ENCODE peak calls at places on chromosomes 16 and 17, in six cellular contexts. G is ovary, T is tibial nerve, M is WERI-Rb-1, Q is SK-N-SH, A is A549. H is an unnamed sample.

GRCh38 chr17:8724451-8724850 is 20.2 kb downstream of the CCDC42 start:
- DNase-seq in M (no peak), G (no peak), T (no peak), A (no peak), Q (no peak), H (no peak)

GRCh38 chr17:79987187-79987889 is 48.3 kb downstream of the TBC1D16 start:
- DNase-seq in M (no peak), Q (no peak), T (no peak), A (no peak), G (peak), H (no peak)

GRCh38 chr16:15972046-15972868 is 22.8 kb downstream of the ABCC1 start:
- DNase-seq in G (no peak), Q (no peak), T (no peak), M (no peak), A (no peak), H (no peak)

GRCh38 chr16:62190426-62190825 is 154.2 kb upstream of the CDH8 start:
- DNase-seq in Q (peak), G (no peak), M (no peak), T (no peak), A (no peak), H (no peak)

GRCh38 chr16:65154321-65154720 is 32.5 kb upstream of the CDH11 start:
- DNase-seq in A (no peak), G (no peak), M (peak), T (no peak), Q (no peak), H (no peak)

GRCh38 chr17:4599505-4600281 is 15.4 kb downstream of the SMTNL2 start:
- DNase-seq in A (no peak), M (peak), G (peak), T (no peak), Q (peak), H (no peak)

GRCh38 chr16:88649924-88650748 is 717 bp downstream of the CYBA start:
- DNase-seq in A (no peak), G (no peak), M (no peak), Q (peak), T (no peak), H (no peak)

GRCh38 chr16:30715777-30716445 is 16.9 kb downstream of the SRCAP start:
- DNase-seq in M (no peak), A (no peak), T (no peak), G (peak), Q (no peak), H (no peak)

GRCh38 chr17:33316733-33317132 is 23.6 kb upstream of the ASIC2 start:
- DNase-seq in A (no peak), G (no peak), T (no peak), Q (no peak), M (no peak), H (no peak)

GRCh38 chr16:30670072-30670824 is 12.0 kb downstream of the FBRS start:
- DNase-seq in Q (no peak), M (no peak), T (no peak), A (no peak), G (no peak), H (no peak)

GRCh38 chr16:65975049-65975708 is 391.3 kb upstream of the CDH5 start:
- DNase-seq in T (no peak), A (no peak), M (no peak), Q (no peak), G (no peak), H (no peak)

GRCh38 chr17:27748360-27748825 is 51.9 kb downstream of the NOS2 start:
- DNase-seq in A (no peak), M (no peak), G (no peak), T (no peak), Q (no peak), H (no peak)

GRCh38 chr16:88681709-88682451 is 4.4 kb downstream of the SNAI3 start:
- DNase-seq in T (peak), Q (peak), M (no peak), G (no peak), A (no peak), H (no peak)

GRCh38 chr17:10022416-10022815 is 117.3 kb upstream of the RCVRN start:
- DNase-seq in Q (no peak), A (no peak), T (no peak), M (no peak), G (no peak), H (no peak)

GRCh38 chr16:57089406-57089805 is 3.0 kb upstream of the CPNE2 start:
- DNase-seq in T (no peak), Q (no peak), A (no peak), G (no peak), M (no peak), H (no peak)

GRCh38 chr16:87790278-87791023 is 24.7 kb upstream of the KLHDC4 start:
- DNase-seq in G (peak), T (no peak), M (no peak), Q (peak), A (peak), H (no peak)

GRCh38 chr17:78252111-78252634 is 20.7 kb downstream of the TMEM235 start:
- DNase-seq in A (no peak), Q (no peak), T (no peak), M (peak), G (no peak), H (no peak)

GRCh38 chr16:30567991-30568638 is 3.4 kb downstream of the ZNF688 start:
- DNase-seq in T (no peak), A (peak), M (no peak), G (no peak), Q (no peak), H (no peak)

GRCh38 chr16:19743816-19744159 is 25.7 kb downstream of the IQCK start:
- DNase-seq in M (no peak), A (no peak), Q (no peak), G (no peak), T (no peak), H (no peak)

GRCh38 chr17:64320613-64321553 is 57.8 kb upstream of the TEX2 start:
- DNase-seq in T (peak), M (peak), A (peak), G (peak), Q (peak), H (no peak)

GRCh38 chr17:40447148-40447644 is 3.9 kb downstream of the IGFBP4 start:
- DNase-seq in G (peak), T (peak), M (no peak), Q (no peak), A (no peak), H (no peak)

GRCh38 chr16:24514096-24514495 is 25.3 kb upstream of the RBBP6 start:
- DNase-seq in A (no peak), Q (no peak), T (no peak), M (no peak), G (no peak), H (no peak)

GRCh38 chr16:13453938-13454553 is 465.9 kb upstream of the ERCC4 start:
- DNase-seq in M (peak), G (no peak), Q (peak), A (peak), T (peak), H (no peak)

GRCh38 chr16:81940781-81941560 is 70.3 kb downstream of the SDR42E1 start:
- DNase-seq in A (peak), Q (peak), T (no peak), M (peak), G (no peak), H (peak)

GRCh38 chr16:55212791-55213190 is 111.2 kb upstream of the IRX6 start:
- DNase-seq in M (no peak), A (no peak), T (no peak), G (no peak), Q (no peak), H (no peak)

GRCh38 chr17:81189670-81190530 is 23.9 kb upstream of the AATK start:
- DNase-seq in G (no peak), T (no peak), M (peak), Q (peak), A (peak), H (no peak)

GRCh38 chr16:648071-648785 is 937 bp upstream of the WDR90 start:
- DNase-seq in M (peak), Q (peak), G (no peak), T (no peak), A (no peak), H (no peak)

GRCh38 chr17:47907932-47908562 is 12.0 kb downstream of the SP2 start:
- DNase-seq in T (no peak), M (no peak), Q (no peak), G (no peak), A (no peak), H (no peak)

GRCh38 chr16:69397821-69398521 is 12.2 kb upstream of the TERF2 start:
- DNase-seq in T (peak), A (peak), G (no peak), M (peak), Q (peak), H (peak)

GRCh38 chr16:11996433-11997174 is 20.1 kb downstream of the SNX29 start:
- DNase-seq in T (no peak), A (no peak), M (no peak), G (no peak), Q (no peak), H (no peak)

GRCh38 chr17:17682293-17682736 is 1.1 kb downstream of the RAI1 start:
- DNase-seq in A (peak), G (no peak), M (no peak), T (no peak), Q (peak), H (no peak)

GRCh38 chr17:50057521-50057991 is 1.6 kb downstream of the ITGA3 start:
- DNase-seq in T (no peak), A (no peak), M (no peak), G (no peak), Q (no peak), H (no peak)

GRCh38 chr17:50055055-50055425 is 870 bp upstream of the ITGA3 start:
- DNase-seq in A (no peak), M (peak), G (no peak), T (no peak), Q (no peak), H (no peak)

GRCh38 chr17:50056961-50057330 is 1.0 kb downstream of the ITGA3 start:
- DNase-seq in Q (no peak), M (no peak), A (no peak), T (no peak), G (no peak), H (no peak)

GRCh38 chr17:50055426-50056216 is at the start of gene ITGA3:
- DNase-seq in T (no peak), A (peak), Q (peak), M (peak), G (peak), H (no peak)

DNA sequence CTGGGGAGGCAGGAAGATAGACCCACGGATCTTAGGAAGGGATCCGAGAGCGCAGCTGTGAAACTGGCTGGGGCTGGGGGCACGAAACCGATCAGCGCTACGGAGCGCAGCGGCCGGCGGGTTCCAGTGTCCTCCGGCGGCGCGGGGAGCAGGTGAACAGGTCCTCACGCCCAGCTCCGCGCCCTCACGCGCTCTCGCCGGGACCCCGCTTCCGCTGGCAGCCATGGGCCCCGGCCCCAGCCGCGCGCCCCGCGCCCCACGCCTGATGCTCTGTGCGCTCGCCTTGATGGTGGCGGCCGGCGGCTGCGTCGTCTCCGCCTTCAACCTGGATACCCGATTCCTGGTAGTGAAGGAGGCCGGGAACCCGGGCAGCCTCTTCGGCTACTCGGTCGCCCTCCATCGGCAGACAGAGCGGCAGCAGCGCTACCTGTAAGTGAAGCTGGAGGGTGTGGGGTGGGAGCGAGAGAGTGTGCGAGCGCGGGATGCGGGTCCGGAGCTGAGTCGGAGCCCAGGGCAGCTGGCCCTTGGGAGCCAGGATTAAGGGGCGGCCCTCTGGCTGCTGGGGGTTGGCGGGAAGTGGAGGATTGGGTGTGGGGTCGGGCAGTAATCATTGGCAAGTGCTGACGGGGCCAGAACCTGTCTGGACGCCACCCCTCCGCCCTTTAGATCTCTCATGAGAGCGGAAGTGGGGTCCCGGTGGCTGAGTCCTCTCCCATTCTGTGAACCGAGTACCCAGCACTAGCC is 479 bp downstream of the ITGA3 start:
- DNase-seq in M (peak), A (no peak), G (peak), Q (peak), T (no peak), H (no peak)
- TF ChIP-seq CTCF in M (peak), A (peak), G (no peak), Q (peak), T (peak), H (no peak)

DNA sequence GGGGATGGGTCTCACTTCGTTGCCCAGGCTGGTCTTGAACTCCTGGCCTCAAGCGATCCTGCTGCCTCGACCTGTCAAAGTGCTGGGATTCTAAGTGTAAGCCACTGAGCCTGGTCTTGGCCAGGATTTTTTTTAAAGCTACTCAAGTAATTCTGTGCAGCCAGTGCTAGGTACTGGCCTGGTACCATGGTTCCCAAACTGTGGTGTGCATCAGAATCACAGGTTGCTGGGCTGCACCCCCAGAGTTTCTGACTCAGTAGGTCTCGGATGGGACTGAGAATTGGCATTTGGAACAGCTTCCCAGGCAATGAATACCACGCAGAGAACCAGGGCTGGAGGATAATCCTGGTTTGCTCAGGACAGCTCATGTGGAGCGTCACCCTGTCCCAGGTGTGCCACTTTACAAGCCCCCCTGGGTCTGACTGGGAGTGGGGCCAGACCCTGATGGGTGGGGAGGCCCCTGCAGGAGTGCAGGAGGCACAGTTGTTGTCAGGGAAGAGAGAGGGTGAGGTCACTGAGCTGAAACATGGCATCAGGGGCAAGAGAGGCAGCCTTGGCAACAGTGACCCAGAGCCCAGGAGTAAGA is 10.7 kb upstream of the MRPS23 start:
- DNase-seq in A (no peak), T (no peak), Q (peak), G (no peak), M (no peak), H (no peak)
- H3K4me3 ChIP-seq in A (peak), T (no peak), Q (no peak), G (no peak), M (no peak), H (no peak)

GRCh38 chr16:21599994-21600773 is 807 bp downstream of the METTL9 start:
- DNase-seq in A (no peak), Q (peak), T (no peak), M (no peak), G (no peak), H (no peak)
- TF ChIP-seq CTCF in A (no peak), Q (no peak), T (no peak), M (no peak), G (no peak), H (no peak)

GRCh38 chr16:49969356-49970030 is 55.5 kb upstream of the CNEP1R1 start:
- DNase-seq in T (no peak), Q (no peak), M (no peak), A (no peak), G (peak), H (no peak)
- H3K4me3 ChIP-seq in T (no peak), Q (no peak), M (no peak), A (no peak), G (no peak), H (no peak)

DNA sequence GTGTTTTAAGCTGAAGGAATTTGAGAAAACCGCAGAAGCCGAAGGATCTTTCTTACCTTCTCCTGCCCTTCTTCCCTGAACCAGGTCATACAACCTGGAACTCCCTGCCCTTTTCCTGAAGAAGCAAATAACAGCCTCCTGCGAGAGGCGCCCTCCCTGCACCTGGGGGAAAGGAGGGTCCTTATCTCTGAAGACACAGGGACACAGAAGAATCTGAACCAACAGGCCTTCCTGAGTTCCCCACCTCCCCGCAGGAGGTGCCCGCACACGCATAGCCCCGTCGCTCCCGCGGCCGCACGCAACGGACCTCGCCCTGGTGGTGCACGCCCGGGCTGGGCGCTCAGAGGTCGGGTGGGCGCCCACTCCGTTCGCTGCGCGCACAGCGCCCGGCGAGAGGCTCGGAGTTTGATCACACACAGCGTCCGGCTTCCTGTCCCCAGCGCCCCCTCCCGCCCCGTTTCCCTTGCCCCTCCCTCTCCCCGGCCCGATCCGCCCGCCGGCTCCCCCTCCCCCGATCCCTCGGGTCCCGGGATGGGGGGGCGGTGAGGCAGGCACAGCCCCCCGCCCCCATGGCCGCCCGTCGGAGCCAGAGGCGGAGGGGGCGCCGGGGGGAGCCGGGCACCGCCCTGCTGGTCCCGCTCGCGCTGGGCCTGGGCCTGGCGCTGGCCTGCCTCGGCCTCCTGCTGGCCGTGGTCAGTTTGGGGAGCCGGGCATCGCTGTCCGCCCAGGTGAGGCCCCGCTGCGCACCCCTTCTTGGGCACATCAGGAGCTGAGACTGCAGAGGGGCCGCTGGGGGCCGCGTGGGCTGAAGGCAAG is at the start of gene TNFSF12:
- DNase-seq in Q (peak), M (peak), G (peak), A (no peak), T (peak), H (no peak)
- TF ChIP-seq CTCF in Q (peak), M (peak), G (no peak), A (peak), T (peak), H (peak)

GRCh38 chr16:85583491-85584181 is 29.5 kb upstream of the GSE1 start:
- DNase-seq in A (no peak), G (no peak), Q (peak), T (no peak), M (no peak), H (no peak)

GRCh38 chr16:85584192-85584757 is 28.8 kb upstream of the GSE1 start:
- DNase-seq in T (no peak), M (no peak), G (no peak), A (no peak), Q (no peak), H (no peak)

GRCh38 chr16:85579883-85580607 is 33.1 kb upstream of the GSE1 start:
- DNase-seq in A (no peak), M (no peak), T (no peak), G (no peak), Q (no peak), H (no peak)

GRCh38 chr16:85580684-85581083 is 32.4 kb upstream of the GSE1 start:
- DNase-seq in G (no peak), Q (no peak), A (no peak), T (no peak), M (no peak), H (no peak)

DNA sequence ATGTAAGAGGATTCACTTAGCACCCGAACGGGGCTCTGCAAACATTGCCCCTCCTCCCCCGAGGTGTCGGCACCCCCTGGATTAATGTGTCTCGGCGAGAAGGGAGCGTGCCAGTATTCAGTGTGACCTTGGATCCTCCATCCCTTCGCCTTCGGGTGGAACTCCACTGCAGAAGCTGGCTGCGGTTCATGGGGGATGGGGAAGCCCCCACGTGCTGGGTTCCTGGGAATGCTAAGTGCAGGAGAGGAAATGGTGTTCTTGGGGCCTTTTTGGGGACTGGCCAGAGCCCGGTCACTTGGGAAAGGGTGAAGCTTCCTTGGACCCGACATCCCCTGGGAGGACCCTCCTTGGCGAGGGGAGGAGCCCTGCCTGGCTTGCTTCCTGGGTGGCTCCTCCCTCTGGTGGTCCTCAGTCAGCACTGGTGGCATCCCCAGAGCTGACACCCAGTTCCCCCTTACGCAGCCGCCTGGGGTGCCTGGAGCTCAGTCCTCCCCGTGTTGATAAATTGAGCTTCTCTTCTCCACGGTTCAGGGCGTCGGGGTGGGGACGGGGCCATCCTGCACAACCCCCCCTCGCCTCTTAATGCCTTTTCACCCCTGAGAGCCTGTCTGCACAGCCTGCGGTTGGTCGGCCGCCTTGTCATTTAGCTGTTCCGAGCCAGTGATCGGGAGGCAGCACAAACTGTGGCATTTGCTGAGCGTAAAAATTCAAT is 30.8 kb upstream of the GSE1 start:
- DNase-seq in T (no peak), Q (no peak), G (peak), M (peak), A (no peak), H (no peak)
- H3K4me3 ChIP-seq in T (no peak), Q (no peak), G (no peak), M (no peak), A (no peak), H (no peak)

H was measured in epithelial cell of proximal tubule.